ENCODE peak calls at places on chromosomes 2 and 18, in six cellular contexts. C, V, W, I, F and K are unnamed samples.
A peak's percentile ranks its signal among the peaks of the same experiment; 100 is the strongest.

GRCh38 chr2:216648105-216648504 is 14.9 kb downstream of the IGFBP2 start:
- DNase-seq in C (no peak), V (no peak), W (no peak), I (no peak), F (no peak), K (no peak)

GRCh38 chr2:160783481-160783880 is 289.9 kb upstream of the RBMS1 start:
- DNase-seq in C (no peak), V (no peak), W (no peak), I (no peak), F (no peak), K (no peak)

GRCh38 chr2:29611850-29612249 is 309.5 kb downstream of the ALK start:
- DNase-seq in C (no peak), V (no peak), W (no peak), I (no peak), F (no peak), K (no peak)

GRCh38 chr2:172404824-172405223 is 22.6 kb upstream of the ITGA6 start:
- DNase-seq in C (no peak), V (no peak), W (no peak), I (no peak), F (no peak), K (peak; percentile 26)

GRCh38 chr2:192645811-192646598 is 451.3 kb upstream of the TMEFF2 start:
- DNase-seq in C (no peak), V (no peak), W (no peak), I (no peak), F (no peak), K (no peak)

GRCh38 chr18:3791258-3791657 is 341.3 kb downstream of the TGIF1 start:
- DNase-seq in C (no peak), V (no peak), W (no peak), I (no peak), F (no peak), K (no peak)

GRCh38 chr18:27668126-27668525 is 483.0 kb upstream of the CHST9 start:
- DNase-seq in C (no peak), V (no peak), W (no peak), I (no peak), F (no peak), K (no peak)

GRCh38 chr2:30235859-30236535 is 4.7 kb downstream of the LBH start:
- DNase-seq in C (no peak), V (no peak), W (no peak), I (no peak), F (no peak), K (no peak)

GRCh38 chr2:233113114-233113452 is 52.9 kb downstream of the INPP5D start:
- DNase-seq in C (no peak), V (no peak), W (no peak), I (no peak), F (no peak), K (no peak)

GRCh38 chr2:143802242-143802641 is 673.0 kb downstream of the ARHGAP15 start:
- DNase-seq in C (no peak), V (no peak), W (no peak), I (no peak), F (no peak), K (peak; percentile 36)

GRCh38 chr18:8969639-8970378 is 132.7 kb upstream of the NDUFV2 start:
- DNase-seq in C (no peak), V (no peak), W (no peak), I (no peak), F (no peak), K (no peak)

GRCh38 chr2:177338177-177338721 is 54.3 kb upstream of the AGPS start:
- DNase-seq in C (no peak), V (no peak), W (no peak), I (no peak), F (no peak), K (peak; percentile 100)

GRCh38 chr2:165796819-165797530 is 2.9 kb upstream of the GALNT3 start:
- DNase-seq in C (no peak), V (no peak), W (no peak), I (no peak), F (no peak), K (no peak)

GRCh38 chr2:235149240-235149641 is 197.4 kb downstream of the SH3BP4 start:
- DNase-seq in C (no peak), V (no peak), W (no peak), I (no peak), F (no peak), K (no peak)

GRCh38 chr18:22613788-22614187 is 196.1 kb upstream of the CTAGE1 start:
- DNase-seq in C (no peak), V (no peak), W (no peak), I (no peak), F (no peak), K (no peak)

GRCh38 chr2:103144837-103145236 is 383.0 kb downstream of the TMEM182 start:
- DNase-seq in C (no peak), V (no peak), W (no peak), I (no peak), F (no peak), K (no peak)

GRCh38 chr2:199464614-199465352 is 7.0 kb upstream of the SATB2 start:
- DNase-seq in C (no peak), V (no peak), W (no peak), I (no peak), F (no peak), K (no peak)

GRCh38 chr2:240443891-240444301 is 8.4 kb downstream of the GPC1 start:
- DNase-seq in C (no peak), V (no peak), W (no peak), I (no peak), F (peak; percentile 87), K (no peak)

GRCh38 chr2:14633031-14633430 is 514 bp downstream of the LRATD1 start:
- DNase-seq in C (peak; percentile 20), V (no peak), W (peak; percentile 32), I (peak; percentile 67), F (peak; percentile 47), K (no peak)

GRCh38 chr2:180907731-180908130 is 72.7 kb upstream of the UBE2E3 start:
- DNase-seq in C (no peak), V (no peak), W (no peak), I (no peak), F (no peak), K (no peak)

GRCh38 chr2:205273627-205274026 is 408.7 kb upstream of the NRP2 start:
- DNase-seq in C (no peak), V (no peak), W (no peak), I (no peak), F (no peak), K (peak; percentile 48)

GRCh38 chr18:63025251-63025710 is 294.3 kb downstream of the BCL2 start:
- DNase-seq in C (peak; percentile 17), V (peak; percentile 46), W (no peak), I (no peak), F (no peak), K (no peak)

GRCh38 chr2:218807626-218808025 is 24.0 kb downstream of the PRKAG3 start:
- DNase-seq in C (no peak), V (no peak), W (no peak), I (no peak), F (no peak), K (no peak)

GRCh38 chr18:36284671-36285295 is 12.7 kb upstream of the FHOD3 start:
- DNase-seq in C (peak; percentile 53), V (no peak), W (no peak), I (no peak), F (no peak), K (peak; percentile 41)

GRCh38 chr2:26039603-26040367 is 5.9 kb downstream of the RAB10 start:
- DNase-seq in C (no peak), V (no peak), W (no peak), I (no peak), F (no peak), K (no peak)

GRCh38 chr18:32438173-32438572 is 32.5 kb downstream of the GAREM1 start:
- DNase-seq in C (no peak), V (peak; percentile 74), W (no peak), I (no peak), F (peak; percentile 60), K (no peak)

GRCh38 chr2:64019083-64019974 is at the start of gene VPS54:
- DNase-seq in C (peak; percentile 50), V (peak; percentile 84), W (peak; percentile 83), I (peak; percentile 89), F (peak; percentile 84), K (peak; percentile 67)

GRCh38 chr2:151691621-151692020 is 42.7 kb downstream of the NEB start:
- DNase-seq in C (no peak), V (no peak), W (no peak), I (no peak), F (no peak), K (no peak)

GRCh38 chr18:61975526-61976326 is 82.9 kb upstream of the RNF152 start:
- DNase-seq in C (no peak), V (no peak), W (no peak), I (no peak), F (no peak), K (no peak)

GRCh38 chr18:61973273-61974115 is 80.7 kb upstream of the RNF152 start:
- DNase-seq in C (no peak), V (no peak), W (no peak), I (no peak), F (no peak), K (no peak)

GRCh38 chr18:61967242-61967891 is 74.6 kb upstream of the RNF152 start:
- DNase-seq in C (no peak), V (no peak), W (no peak), I (no peak), F (no peak), K (no peak)

GRCh38 chr18:61972389-61973264 is 79.8 kb upstream of the RNF152 start:
- DNase-seq in C (no peak), V (no peak), W (no peak), I (no peak), F (no peak), K (no peak)
- TF ChIP-seq CTCF in C (no peak), V (no peak), W (no peak), I (no peak), F (no peak), K (no peak)

GRCh38 chr2:201126308-201127127 is 10.6 kb downstream of the CFLAR start:
- DNase-seq in C (no peak), V (no peak), W (no peak), I (no peak), F (no peak), K (no peak)
- H3K4me1 ChIP-seq in C (peaks cover 5% of the 10 kb centered on the region), V (peaks cover 78% of the 10 kb centered on the region), W (peaks cover 30% of the 10 kb centered on the region), I (peaks cover 72% of the 10 kb centered on the region), F (peaks cover 93% of the 10 kb centered on the region), K (peaks cover 84% of the 10 kb centered on the region)

GRCh38 chr2:163552758-163553157 is 183.1 kb downstream of the FIGN start:
- DNase-seq in C (no peak), V (no peak), W (no peak), I (no peak), F (no peak), K (no peak)
- TF ChIP-seq CTCF in C (no peak), V (no peak), W (no peak), I (no peak), F (peak; percentile 6), K (no peak)

GRCh38 chr2:241817126-241817820 is 8.3 kb downstream of the NEU4 start:
- DNase-seq in C (no peak), V (peak; percentile 49), W (no peak), I (no peak), F (peak; percentile 38), K (no peak)

GRCh38 chr2:241818229-241818942 is 9.4 kb downstream of the NEU4 start:
- DNase-seq in C (no peak), V (peak; percentile 52), W (no peak), I (no peak), F (no peak), K (no peak)

GRCh38 chr2:241814571-241815476 is 5.8 kb downstream of the NEU4 start:
- DNase-seq in C (no peak), V (peak; percentile 66), W (no peak), I (peak; percentile 51), F (peak; percentile 49), K (no peak)

GRCh38 chr2:241815477-241816430 is 6.8 kb downstream of the NEU4 start:
- DNase-seq in C (no peak), V (peak; percentile 61), W (peak; percentile 16), I (peak; percentile 51), F (peak; percentile 51), K (no peak)

GRCh38 chr2:241816431-241817121 is 7.6 kb downstream of the NEU4 start:
- DNase-seq in C (no peak), V (peak; percentile 61), W (no peak), I (peak; percentile 51), F (peak; percentile 58), K (no peak)
- H3K4me1 ChIP-seq in C (no peaks in the 10 kb centered on the region), V (peaks cover 5% of the 10 kb centered on the region), W (no peaks in the 10 kb centered on the region), I (no peaks in the 10 kb centered on the region), F (no peaks in the 10 kb centered on the region), K (no peaks in the 10 kb centered on the region)